ENCODE peak calls at places on chromosomes 16 and 17, in four cellular contexts. One of them, this sample, is unnamed.

GRCh38 chr17:30290696-30291570 is 811 bp downstream of the BLMH start:
- DNase-seq in neuronal stem cell: peak
- DNase-seq in GM20000: peak
- DNase-seq in NCI-H1048: no peak
- DNase-seq in this sample: peak

GRCh38 chr17:45240905-45241314 is 19.2 kb downstream of the FMNL1 start:
- DNase-seq in neuronal stem cell: no peak
- DNase-seq in GM20000: no peak
- DNase-seq in NCI-H1048: no peak
- DNase-seq in this sample: no peak

GRCh38 chr17:41547378-41547841 is 19.3 kb upstream of the KRT19 start:
- DNase-seq in neuronal stem cell: no peak
- DNase-seq in GM20000: no peak
- DNase-seq in NCI-H1048: no peak
- DNase-seq in this sample: no peak

GRCh38 chr16:30119428-30119827 is 3.6 kb downstream of the MAPK3 start:
- DNase-seq in neuronal stem cell: no peak
- DNase-seq in GM20000: no peak
- DNase-seq in NCI-H1048: no peak
- DNase-seq in this sample: no peak

GRCh38 chr17:75352079-75352569 is 53.4 kb downstream of the GRB2 start:
- DNase-seq in neuronal stem cell: no peak
- DNase-seq in GM20000: no peak
- DNase-seq in NCI-H1048: no peak
- DNase-seq in this sample: peak

GRCh38 chr17:76635659-76636360 is 7.7 kb downstream of the ST6GALNAC1 start:
- DNase-seq in neuronal stem cell: no peak
- DNase-seq in GM20000: no peak
- DNase-seq in NCI-H1048: no peak
- DNase-seq in this sample: no peak

GRCh38 chr17:43016216-43016615 is 6.0 kb downstream of the VAT1 start:
- DNase-seq in neuronal stem cell: no peak
- DNase-seq in GM20000: no peak
- DNase-seq in NCI-H1048: no peak
- DNase-seq in this sample: no peak

GRCh38 chr16:85381738-85382592 is 231.2 kb upstream of the GSE1 start:
- DNase-seq in neuronal stem cell: no peak
- DNase-seq in GM20000: no peak
- DNase-seq in NCI-H1048: no peak
- DNase-seq in this sample: no peak

GRCh38 chr16:81868057-81868748 is 89.1 kb downstream of the PLCG2 start:
- DNase-seq in neuronal stem cell: no peak
- DNase-seq in GM20000: no peak
- DNase-seq in NCI-H1048: no peak
- DNase-seq in this sample: no peak

GRCh38 chr17:47905221-47905733 is 9.2 kb downstream of the SP2 start:
- DNase-seq in neuronal stem cell: no peak
- DNase-seq in GM20000: no peak
- DNase-seq in NCI-H1048: no peak
- DNase-seq in this sample: no peak

GRCh38 chr16:86752582-86753175 is 174.3 kb downstream of the FOXL1 start:
- DNase-seq in neuronal stem cell: no peak
- DNase-seq in GM20000: no peak
- DNase-seq in NCI-H1048: no peak
- DNase-seq in this sample: no peak

GRCh38 chr17:43401293-43401692 is 2.5 kb downstream of the ARL4D start:
- DNase-seq in neuronal stem cell: no peak
- DNase-seq in GM20000: no peak
- DNase-seq in NCI-H1048: no peak
- DNase-seq in this sample: no peak

GRCh38 chr17:4678448-4679026 is 25.4 kb downstream of the PELP1 start:
- DNase-seq in neuronal stem cell: no peak
- DNase-seq in GM20000: no peak
- DNase-seq in NCI-H1048: no peak
- DNase-seq in this sample: no peak

GRCh38 chr17:56929362-56929969 is 15.6 kb upstream of the TRIM25 start:
- DNase-seq in neuronal stem cell: no peak
- DNase-seq in GM20000: no peak
- DNase-seq in NCI-H1048: no peak
- DNase-seq in this sample: no peak

GRCh38 chr16:89020068-89020924 is 43.3 kb upstream of the CBFA2T3 start:
- DNase-seq in neuronal stem cell: no peak
- DNase-seq in GM20000: peak
- DNase-seq in NCI-H1048: no peak
- DNase-seq in this sample: peak

GRCh38 chr17:45871718-45872117 is 22.6 kb upstream of the MAPT start:
- DNase-seq in neuronal stem cell: no peak
- DNase-seq in GM20000: no peak
- DNase-seq in NCI-H1048: no peak
- DNase-seq in this sample: no peak

GRCh38 chr17:44044092-44044491 is 22.4 kb downstream of the LSM12 start:
- DNase-seq in neuronal stem cell: no peak
- DNase-seq in GM20000: no peak
- DNase-seq in NCI-H1048: no peak
- DNase-seq in this sample: no peak

GRCh38 chr16:54070944-54071343 is 215.6 kb downstream of the IRX3 start:
- DNase-seq in neuronal stem cell: no peak
- DNase-seq in GM20000: peak
- DNase-seq in NCI-H1048: no peak
- DNase-seq in this sample: peak

GRCh38 chr17:47694018-47694817 is at the start of gene TBKBP1:
- DNase-seq in neuronal stem cell: peak
- DNase-seq in GM20000: peak
- DNase-seq in NCI-H1048: no peak
- DNase-seq in this sample: no peak

GRCh38 chr17:50949128-50950001 is 83.2 kb upstream of the TOB1 start:
- DNase-seq in neuronal stem cell: no peak
- DNase-seq in GM20000: peak
- DNase-seq in NCI-H1048: no peak
- DNase-seq in this sample: no peak

GRCh38 chr16:11796227-11797165 is 562 bp downstream of the ZC3H7A start:
- DNase-seq in neuronal stem cell: no peak
- DNase-seq in GM20000: peak
- DNase-seq in NCI-H1048: no peak
- DNase-seq in this sample: peak

GRCh38 chr16:56910654-56911539 is 21.0 kb upstream of the HERPUD1 start:
- DNase-seq in neuronal stem cell: no peak
- DNase-seq in GM20000: no peak
- DNase-seq in NCI-H1048: no peak
- DNase-seq in this sample: peak

GRCh38 chr16:964696-965395 is 5.9 kb downstream of the LMF1 start:
- DNase-seq in neuronal stem cell: no peak
- DNase-seq in GM20000: no peak
- DNase-seq in NCI-H1048: no peak
- DNase-seq in this sample: no peak

GRCh38 chr17:50779747-50780363 is 12.5 kb upstream of the ANKRD40CL start:
- DNase-seq in neuronal stem cell: no peak
- DNase-seq in GM20000: no peak
- DNase-seq in NCI-H1048: no peak
- DNase-seq in this sample: no peak

GRCh38 chr16:4346205-4346781 is 4.8 kb downstream of the PAM16 start:
- DNase-seq in neuronal stem cell: no peak
- DNase-seq in GM20000: no peak
- DNase-seq in NCI-H1048: no peak
- DNase-seq in this sample: no peak

GRCh38 chr17:9645858-9646555 is 690 bp downstream of the USP43 start:
- DNase-seq in neuronal stem cell: peak
- DNase-seq in GM20000: peak
- DNase-seq in NCI-H1048: no peak
- DNase-seq in this sample: peak

GRCh38 chr16:85017151-85017550 is 5.8 kb upstream of the ZDHHC7 start:
- DNase-seq in neuronal stem cell: no peak
- DNase-seq in GM20000: no peak
- DNase-seq in NCI-H1048: no peak
- DNase-seq in this sample: peak

GRCh38 chr16:10959161-10959560 is 14.8 kb downstream of the CLEC16A start:
- DNase-seq in neuronal stem cell: no peak
- DNase-seq in GM20000: no peak
- DNase-seq in NCI-H1048: no peak
- DNase-seq in this sample: no peak